ENCODE peak calls at places on chromosomes 12 and 14, in six cellular contexts. B is gastrocnemius medialis, S is tibial nerve, Y is ovary, V is suprapubic skin, R is upper lobe of left lung. C is an unnamed sample. For H3K4me1, the result is how much of the 10 kb centered on the place peaks cover.

GRCh38 chr12:588658-589057 is 74.6 kb downstream of the NINJ2 start:
- DNase-seq in B (no peak), S (no peak), Y (no peak), V (no peak), R (no peak), C (no peak)

GRCh38 chr12:113063396-113064350 is 7.1 kb downstream of the DTX1 start:
- DNase-seq in B (no peak), S (no peak), Y (no peak), V (no peak), R (no peak), C (no peak)

GRCh38 chr12:58364389-58365086 is 423.2 kb downstream of the ATP23 start:
- DNase-seq in B (no peak), S (no peak), Y (no peak), V (no peak), R (no peak), C (no peak)

GRCh38 chr12:95943231-95943842 is at the start of gene AMDHD1:
- DNase-seq in B (no peak), S (no peak), Y (no peak), V (peak), R (peak), C (peak)

GRCh38 chr12:96751626-96752025 is 155.4 kb upstream of the NEDD1 start:
- DNase-seq in B (no peak), S (no peak), Y (no peak), V (no peak), R (no peak), C (no peak)

GRCh38 chr12:132462778-132463177 is 27.2 kb upstream of the FBRSL1 start:
- DNase-seq in B (no peak), S (no peak), Y (no peak), V (no peak), R (no peak), C (no peak)

GRCh38 chr12:12628013-12628412 is 16.3 kb downstream of the CREBL2 start:
- DNase-seq in B (no peak), S (no peak), Y (no peak), V (no peak), R (no peak), C (no peak)

GRCh38 chr14:102749393-102749792 is 27.9 kb upstream of the TRAF3 start:
- DNase-seq in B (no peak), S (no peak), Y (no peak), V (no peak), R (peak), C (no peak)

GRCh38 chr14:90416649-90417237 is 19.9 kb downstream of the CALM1 start:
- DNase-seq in B (no peak), S (no peak), Y (no peak), V (peak), R (no peak), C (no peak)

GRCh38 chr14:101115652-101116051 is 212.1 kb upstream of the RTL1 start:
- DNase-seq in B (no peak), S (no peak), Y (no peak), V (no peak), R (no peak), C (no peak)

GRCh38 chr12:49548822-49549648 is 10.2 kb downstream of the KCNH3 start:
- DNase-seq in B (no peak), S (no peak), Y (no peak), V (no peak), R (peak), C (no peak)

GRCh38 chr14:82779301-82779700 is 1245.6 kb upstream of the SEL1L start:
- DNase-seq in B (no peak), S (no peak), Y (no peak), V (no peak), R (no peak), C (no peak)

GRCh38 chr14:104923596-104924420 is 871 bp upstream of the PLD4 start:
- DNase-seq in B (no peak), S (no peak), Y (no peak), V (no peak), R (peak), C (no peak)

GRCh38 chr14:24051162-24051788 is 534 bp upstream of the CARMIL3 start:
- DNase-seq in B (no peak), S (no peak), Y (peak), V (no peak), R (no peak), C (no peak)

GRCh38 chr12:106903241-106903950 is 52.3 kb upstream of the TMEM263 start:
- DNase-seq in B (peak), S (peak), Y (peak), V (peak), R (peak), C (peak)

GRCh38 chr14:91963465-91963864 is 16.0 kb upstream of the FBLN5 start:
- DNase-seq in B (no peak), S (no peak), Y (no peak), V (no peak), R (no peak), C (no peak)

GRCh38 chr12:77947746-77948145 is 117.1 kb downstream of the NAV3 start:
- DNase-seq in B (no peak), S (no peak), Y (no peak), V (no peak), R (no peak), C (no peak)

GRCh38 chr12:49902399-49903350 is 1.0 kb downstream of the FAIM2 start:
- DNase-seq in B (no peak), S (no peak), Y (no peak), V (no peak), R (no peak), C (no peak)

GRCh38 chr12:116160883-116161458 is 116.5 kb downstream of the MED13L start:
- DNase-seq in B (no peak), S (no peak), Y (no peak), V (no peak), R (no peak), C (no peak)

GRCh38 chr12:59056931-59057330 is 136.6 kb upstream of the LRIG3 start:
- DNase-seq in B (no peak), S (no peak), Y (no peak), V (no peak), R (no peak), C (no peak)

GRCh38 chr12:7068994-7069346 is 8.5 kb downstream of the C1S start:
- DNase-seq in B (no peak), S (no peak), Y (no peak), V (no peak), R (no peak), C (no peak)

GRCh38 chr12:109625131-109625559 is 51.6 kb downstream of the MVK start:
- DNase-seq in B (peak), S (no peak), Y (no peak), V (peak), R (no peak), C (no peak)

GRCh38 chr12:88566430-88566829 is 13.8 kb downstream of the KITLG start:
- DNase-seq in B (no peak), S (no peak), Y (no peak), V (no peak), R (no peak), C (no peak)

GRCh38 chr12:131223791-131224567 is 270.3 kb downstream of the ADGRD1 start:
- DNase-seq in B (no peak), S (no peak), Y (no peak), V (peak), R (no peak), C (no peak)

GRCh38 chr12:1332327-1332726 is 262.1 kb downstream of the FBXL14 start:
- DNase-seq in B (no peak), S (no peak), Y (no peak), V (no peak), R (no peak), C (no peak)

GRCh38 chr14:35215110-35215872 is 76.9 kb upstream of the PSMA6 start:
- DNase-seq in B (no peak), S (no peak), Y (no peak), V (no peak), R (no peak), C (no peak)

GRCh38 chr12:67748761-67749075 is 100.2 kb downstream of the DYRK2 start:
- DNase-seq in B (no peak), S (no peak), Y (no peak), V (no peak), R (no peak), C (no peak)

GRCh38 chr12:132094269-132094891 is 49.7 kb downstream of the DDX51 start:
- DNase-seq in B (no peak), S (no peak), Y (no peak), V (no peak), R (no peak), C (no peak)

GRCh38 chr12:50062733-50063452 is 5.5 kb downstream of the ASIC1 start:
- DNase-seq in B (no peak), S (no peak), Y (no peak), V (no peak), R (no peak), C (no peak)

GRCh38 chr12:108643941-108644742 is 10.4 kb upstream of the SELPLG start:
- DNase-seq in B (peak), S (no peak), Y (peak), V (peak), R (no peak), C (no peak)

GRCh38 chr12:69107541-69107940 is 131.8 kb upstream of the CPSF6 start:
- DNase-seq in B (no peak), S (no peak), Y (no peak), V (no peak), R (no peak), C (no peak)

GRCh38 chr12:91567100-91567485 is 384.5 kb upstream of the DCN start:
- DNase-seq in B (no peak), S (no peak), Y (no peak), V (no peak), R (no peak), C (no peak)

GRCh38 chr12:54991161-54991991 is 6.8 kb upstream of the TESPA1 start:
- DNase-seq in B (no peak), S (no peak), Y (no peak), V (no peak), R (no peak), C (no peak)

GRCh38 chr14:25049559-25050493 is at the start of gene STXBP6:
- DNase-seq in B (no peak), S (peak), Y (peak), V (peak), R (peak), C (peak)

GRCh38 chr12:55996201-55996714 is 818 bp upstream of the SUOX start:
- DNase-seq in B (no peak), S (peak), Y (peak), V (no peak), R (no peak), C (peak)

GRCh38 chr14:35221462-35221861 is 70.7 kb upstream of the PSMA6 start:
- DNase-seq in B (no peak), S (no peak), Y (no peak), V (no peak), R (no peak), C (no peak)

GRCh38 chr14:100129161-100129589 is 30.3 kb downstream of the DEGS2 start:
- DNase-seq in B (no peak), S (no peak), Y (no peak), V (no peak), R (no peak), C (no peak)

GRCh38 chr14:59126714-59127436 is 61.6 kb upstream of the DAAM1 start:
- DNase-seq in B (no peak), S (no peak), Y (peak), V (no peak), R (no peak), C (peak)

DNA sequence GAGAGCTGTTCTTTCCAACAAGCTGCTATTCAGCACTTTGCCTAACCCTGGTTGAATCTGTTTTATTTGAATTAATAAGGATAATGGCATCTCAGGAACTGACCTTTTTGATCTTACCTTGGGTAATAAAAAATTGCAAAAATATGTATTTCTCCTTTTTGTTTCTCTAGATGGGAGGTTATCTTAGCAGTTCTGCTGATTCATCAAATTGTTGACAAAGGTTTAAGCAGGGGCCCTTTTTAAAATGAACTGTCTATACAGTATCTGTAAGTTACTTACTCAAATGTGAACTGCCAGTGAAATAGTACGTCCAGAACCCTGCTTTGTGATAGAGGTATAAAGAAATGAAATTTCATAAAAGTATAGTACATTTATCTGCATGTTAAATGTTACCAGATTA is 684 bp downstream of the TSHR start:
- DNase-seq in B (no peak), S (no peak), Y (no peak), V (no peak), R (no peak), C (no peak)
- H3K4me1 ChIP-seq in B (under half), S (under half), Y (under half), V (under half), R (under half), C (under half)

GRCh38 chr12:120903818-120904773 is at the start of gene SPPL3:
- DNase-seq in B (peak), S (peak), Y (peak), V (peak), R (peak), C (peak)
- TF ChIP-seq POLR2A in B (peak), S (peak), Y (peak), V (no peak), R (peak), C (peak)

GRCh38 chr14:73784988-73785313 is 66.7 kb upstream of the PTGR2 start:
- DNase-seq in B (no peak), S (no peak), Y (no peak), V (no peak), R (no peak), C (no peak)
- H3K4me1 ChIP-seq in B (half or more), S (under half), Y (under half), V (half or more), R (under half), C (under half)

DNA sequence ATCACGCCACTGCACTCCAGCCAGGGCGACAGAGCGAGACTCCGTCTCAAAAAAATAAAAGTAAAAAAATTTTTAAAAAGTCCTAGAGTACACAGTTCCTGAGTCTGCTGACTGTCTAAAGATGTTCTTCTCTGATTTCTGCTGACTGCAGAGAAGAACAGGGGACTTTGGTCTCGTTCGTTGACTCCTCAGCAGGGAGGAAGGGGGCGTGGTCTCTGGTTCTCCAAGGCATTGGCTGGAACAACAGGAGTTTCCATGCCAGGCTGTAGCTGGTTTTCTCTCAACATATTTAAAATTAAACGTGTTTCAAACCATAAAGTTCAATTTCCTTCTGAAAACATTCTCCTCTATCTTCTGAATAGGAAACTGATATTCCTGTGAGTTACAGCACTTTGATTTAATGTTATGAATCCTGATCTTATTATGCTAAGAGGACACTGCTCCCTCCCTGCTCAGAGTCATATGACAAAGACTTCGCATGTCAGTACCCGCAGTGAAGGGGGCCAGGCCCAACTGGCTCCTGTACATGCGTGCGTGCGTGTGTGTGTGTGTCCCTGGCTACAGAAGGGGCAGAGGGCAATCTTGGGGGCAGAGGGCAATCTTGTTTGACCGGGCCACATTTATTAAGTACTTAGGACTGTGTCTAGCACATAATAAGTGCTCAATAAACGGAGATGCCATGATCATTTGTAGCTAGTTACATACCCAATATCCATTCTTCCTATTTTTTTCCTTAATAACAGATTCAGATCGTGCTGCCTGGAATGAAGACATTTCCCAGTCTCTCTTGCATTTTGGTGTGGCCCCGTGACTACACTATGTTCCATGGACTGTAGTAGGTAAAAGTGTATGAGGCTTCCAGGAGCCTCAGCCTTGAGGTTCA is 16.5 kb upstream of the HNF1A start:
- DNase-seq in B (no peak), S (peak), Y (no peak), V (peak), R (no peak), C (no peak)
- TF ChIP-seq POLR2A in B (no peak), S (no peak), Y (no peak), V (no peak), R (no peak), C (no peak)